ENCODE peak calls at places on chromosomes 1 and 21, in nine cellular contexts. One of them, this sample, is unnamed.

GRCh38 chr1:11373029-11373964 is 100.3 kb downstream of the UBIAD1 start:
- DNase-seq in neuronal stem cell: no peak
- DNase-seq in OCI-LY7: no peak
- DNase-seq in HS-5: no peak
- DNase-seq in NCI-H2081 treated with DMSO at 0.1 percent for 48 hours: no peak
- DNase-seq in cardiac fibroblast: no peak
- DNase-seq in HFFc6: no peak
- DNase-seq in activated naive CD8-positive, alpha-beta T cell treated with anti-CD3 and anti-CD28 coated beads, Interleukin-2, amount 50 U/mL, for 24 hours: no peak
- DNase-seq in GM06990: no peak
- DNase-seq in this sample: no peak

GRCh38 chr1:12339410-12339809 is 109.6 kb downstream of the VPS13D start:
- DNase-seq in neuronal stem cell: no peak
- DNase-seq in OCI-LY7: no peak
- DNase-seq in HS-5: no peak
- DNase-seq in NCI-H2081 treated with DMSO at 0.1 percent for 48 hours: no peak
- DNase-seq in cardiac fibroblast: no peak
- DNase-seq in HFFc6: no peak
- DNase-seq in activated naive CD8-positive, alpha-beta T cell treated with anti-CD3 and anti-CD28 coated beads, Interleukin-2, amount 50 U/mL, for 24 hours: no peak
- DNase-seq in GM06990: no peak
- DNase-seq in this sample: peak; percentile 11

GRCh38 chr21:34889287-34889536 is 159.9 kb downstream of the RUNX1 start:
- DNase-seq in neuronal stem cell: no peak
- DNase-seq in OCI-LY7: no peak
- DNase-seq in HS-5: no peak
- DNase-seq in NCI-H2081 treated with DMSO at 0.1 percent for 48 hours: no peak
- DNase-seq in cardiac fibroblast: peak; percentile 80
- DNase-seq in HFFc6: peak; percentile 71
- DNase-seq in activated naive CD8-positive, alpha-beta T cell treated with anti-CD3 and anti-CD28 coated beads, Interleukin-2, amount 50 U/mL, for 24 hours: peak; percentile 69
- DNase-seq in GM06990: no peak
- DNase-seq in this sample: peak; percentile 79

GRCh38 chr1:44523747-44524146 is 118.7 kb downstream of the RNF220 start:
- DNase-seq in neuronal stem cell: no peak
- DNase-seq in OCI-LY7: no peak
- DNase-seq in HS-5: no peak
- DNase-seq in NCI-H2081 treated with DMSO at 0.1 percent for 48 hours: no peak
- DNase-seq in cardiac fibroblast: no peak
- DNase-seq in HFFc6: no peak
- DNase-seq in activated naive CD8-positive, alpha-beta T cell treated with anti-CD3 and anti-CD28 coated beads, Interleukin-2, amount 50 U/mL, for 24 hours: no peak
- DNase-seq in GM06990: no peak
- DNase-seq in this sample: no peak

GRCh38 chr1:29754608-29755375 is 518.5 kb downstream of the PTPRU start:
- DNase-seq in neuronal stem cell: no peak
- DNase-seq in OCI-LY7: no peak
- DNase-seq in HS-5: no peak
- DNase-seq in NCI-H2081 treated with DMSO at 0.1 percent for 48 hours: no peak
- DNase-seq in cardiac fibroblast: no peak
- DNase-seq in HFFc6: no peak
- DNase-seq in activated naive CD8-positive, alpha-beta T cell treated with anti-CD3 and anti-CD28 coated beads, Interleukin-2, amount 50 U/mL, for 24 hours: no peak
- DNase-seq in GM06990: no peak
- DNase-seq in this sample: no peak

GRCh38 chr1:245467804-245468203 is 313.0 kb downstream of the KIF26B start:
- DNase-seq in neuronal stem cell: no peak
- DNase-seq in OCI-LY7: no peak
- DNase-seq in HS-5: no peak
- DNase-seq in NCI-H2081 treated with DMSO at 0.1 percent for 48 hours: no peak
- DNase-seq in cardiac fibroblast: no peak
- DNase-seq in HFFc6: no peak
- DNase-seq in activated naive CD8-positive, alpha-beta T cell treated with anti-CD3 and anti-CD28 coated beads, Interleukin-2, amount 50 U/mL, for 24 hours: no peak
- DNase-seq in GM06990: no peak
- DNase-seq in this sample: no peak

GRCh38 chr1:167612583-167612982 is 17.4 kb upstream of the RCSD1 start:
- DNase-seq in neuronal stem cell: no peak
- DNase-seq in OCI-LY7: no peak
- DNase-seq in HS-5: no peak
- DNase-seq in NCI-H2081 treated with DMSO at 0.1 percent for 48 hours: no peak
- DNase-seq in cardiac fibroblast: no peak
- DNase-seq in HFFc6: no peak
- DNase-seq in activated naive CD8-positive, alpha-beta T cell treated with anti-CD3 and anti-CD28 coated beads, Interleukin-2, amount 50 U/mL, for 24 hours: no peak
- DNase-seq in GM06990: no peak
- DNase-seq in this sample: no peak

GRCh38 chr1:187763976-187764375 is 935.2 kb downstream of the PLA2G4A start:
- DNase-seq in neuronal stem cell: no peak
- DNase-seq in OCI-LY7: no peak
- DNase-seq in HS-5: no peak
- DNase-seq in NCI-H2081 treated with DMSO at 0.1 percent for 48 hours: no peak
- DNase-seq in cardiac fibroblast: no peak
- DNase-seq in HFFc6: no peak
- DNase-seq in activated naive CD8-positive, alpha-beta T cell treated with anti-CD3 and anti-CD28 coated beads, Interleukin-2, amount 50 U/mL, for 24 hours: no peak
- DNase-seq in GM06990: no peak
- DNase-seq in this sample: peak; percentile 70

GRCh38 chr21:31136891-31137290 is 98.6 kb upstream of the KRTAP19-8 start:
- DNase-seq in neuronal stem cell: no peak
- DNase-seq in OCI-LY7: no peak
- DNase-seq in HS-5: no peak
- DNase-seq in NCI-H2081 treated with DMSO at 0.1 percent for 48 hours: no peak
- DNase-seq in cardiac fibroblast: peak; percentile 90
- DNase-seq in HFFc6: no peak
- DNase-seq in activated naive CD8-positive, alpha-beta T cell treated with anti-CD3 and anti-CD28 coated beads, Interleukin-2, amount 50 U/mL, for 24 hours: no peak
- DNase-seq in GM06990: no peak
- DNase-seq in this sample: peak; percentile 67

GRCh38 chr1:243883551-243883950 is 33.5 kb upstream of the AKT3 start:
- DNase-seq in neuronal stem cell: no peak
- DNase-seq in OCI-LY7: no peak
- DNase-seq in HS-5: peak; percentile 23
- DNase-seq in NCI-H2081 treated with DMSO at 0.1 percent for 48 hours: no peak
- DNase-seq in cardiac fibroblast: peak; percentile 85
- DNase-seq in HFFc6: peak; percentile 29
- DNase-seq in activated naive CD8-positive, alpha-beta T cell treated with anti-CD3 and anti-CD28 coated beads, Interleukin-2, amount 50 U/mL, for 24 hours: no peak
- DNase-seq in GM06990: no peak
- DNase-seq in this sample: no peak

GRCh38 chr1:10679521-10680220 is 116.8 kb downstream of the CASZ1 start:
- DNase-seq in neuronal stem cell: peak; percentile 82
- DNase-seq in OCI-LY7: peak; percentile 40
- DNase-seq in HS-5: no peak
- DNase-seq in NCI-H2081 treated with DMSO at 0.1 percent for 48 hours: no peak
- DNase-seq in cardiac fibroblast: peak; percentile 50
- DNase-seq in HFFc6: peak; percentile 41
- DNase-seq in activated naive CD8-positive, alpha-beta T cell treated with anti-CD3 and anti-CD28 coated beads, Interleukin-2, amount 50 U/mL, for 24 hours: no peak
- DNase-seq in GM06990: no peak
- DNase-seq in this sample: peak; percentile 30

GRCh38 chr1:42955311-42956063 is 3.2 kb downstream of the SLC2A1 start:
- DNase-seq in neuronal stem cell: no peak
- DNase-seq in OCI-LY7: peak; percentile 38
- DNase-seq in HS-5: no peak
- DNase-seq in NCI-H2081 treated with DMSO at 0.1 percent for 48 hours: no peak
- DNase-seq in cardiac fibroblast: no peak
- DNase-seq in HFFc6: no peak
- DNase-seq in activated naive CD8-positive, alpha-beta T cell treated with anti-CD3 and anti-CD28 coated beads, Interleukin-2, amount 50 U/mL, for 24 hours: no peak
- DNase-seq in GM06990: no peak
- DNase-seq in this sample: no peak

GRCh38 chr1:8424539-8425116 is 106.7 kb downstream of the SLC45A1 start:
- DNase-seq in neuronal stem cell: no peak
- DNase-seq in OCI-LY7: peak; percentile 90
- DNase-seq in HS-5: no peak
- DNase-seq in NCI-H2081 treated with DMSO at 0.1 percent for 48 hours: no peak
- DNase-seq in cardiac fibroblast: peak; percentile 37
- DNase-seq in HFFc6: no peak
- DNase-seq in activated naive CD8-positive, alpha-beta T cell treated with anti-CD3 and anti-CD28 coated beads, Interleukin-2, amount 50 U/mL, for 24 hours: no peak
- DNase-seq in GM06990: peak; percentile 58
- DNase-seq in this sample: no peak

GRCh38 chr1:16128338-16128741 is 27.5 kb downstream of the EPHA2 start:
- DNase-seq in neuronal stem cell: no peak
- DNase-seq in OCI-LY7: no peak
- DNase-seq in HS-5: no peak
- DNase-seq in NCI-H2081 treated with DMSO at 0.1 percent for 48 hours: no peak
- DNase-seq in cardiac fibroblast: no peak
- DNase-seq in HFFc6: no peak
- DNase-seq in activated naive CD8-positive, alpha-beta T cell treated with anti-CD3 and anti-CD28 coated beads, Interleukin-2, amount 50 U/mL, for 24 hours: no peak
- DNase-seq in GM06990: no peak
- DNase-seq in this sample: no peak

GRCh38 chr1:200224315-200224714 is 185.5 kb downstream of the ZNF281 start:
- DNase-seq in neuronal stem cell: no peak
- DNase-seq in OCI-LY7: no peak
- DNase-seq in HS-5: no peak
- DNase-seq in NCI-H2081 treated with DMSO at 0.1 percent for 48 hours: no peak
- DNase-seq in cardiac fibroblast: peak; percentile 65
- DNase-seq in HFFc6: peak; percentile 65
- DNase-seq in activated naive CD8-positive, alpha-beta T cell treated with anti-CD3 and anti-CD28 coated beads, Interleukin-2, amount 50 U/mL, for 24 hours: no peak
- DNase-seq in GM06990: no peak
- DNase-seq in this sample: peak; percentile 96

GRCh38 chr1:81470250-81470649 is 330.5 kb upstream of the ADGRL2 start:
- DNase-seq in neuronal stem cell: no peak
- DNase-seq in OCI-LY7: no peak
- DNase-seq in HS-5: no peak
- DNase-seq in NCI-H2081 treated with DMSO at 0.1 percent for 48 hours: no peak
- DNase-seq in cardiac fibroblast: no peak
- DNase-seq in HFFc6: no peak
- DNase-seq in activated naive CD8-positive, alpha-beta T cell treated with anti-CD3 and anti-CD28 coated beads, Interleukin-2, amount 50 U/mL, for 24 hours: no peak
- DNase-seq in GM06990: no peak
- DNase-seq in this sample: no peak

GRCh38 chr1:61782771-61783170 is 40.5 kb downstream of the PATJ start:
- DNase-seq in neuronal stem cell: no peak
- DNase-seq in OCI-LY7: no peak
- DNase-seq in HS-5: no peak
- DNase-seq in NCI-H2081 treated with DMSO at 0.1 percent for 48 hours: no peak
- DNase-seq in cardiac fibroblast: no peak
- DNase-seq in HFFc6: no peak
- DNase-seq in activated naive CD8-positive, alpha-beta T cell treated with anti-CD3 and anti-CD28 coated beads, Interleukin-2, amount 50 U/mL, for 24 hours: peak; percentile 25
- DNase-seq in GM06990: peak; percentile 3
- DNase-seq in this sample: no peak

GRCh38 chr1:66395202-66396061 is 138.5 kb upstream of the SGIP1 start:
- DNase-seq in neuronal stem cell: no peak
- DNase-seq in OCI-LY7: no peak
- DNase-seq in HS-5: no peak
- DNase-seq in NCI-H2081 treated with DMSO at 0.1 percent for 48 hours: no peak
- DNase-seq in cardiac fibroblast: peak; percentile 33
- DNase-seq in HFFc6: no peak
- DNase-seq in activated naive CD8-positive, alpha-beta T cell treated with anti-CD3 and anti-CD28 coated beads, Interleukin-2, amount 50 U/mL, for 24 hours: no peak
- DNase-seq in GM06990: peak; percentile 59
- DNase-seq in this sample: no peak

GRCh38 chr1:229529639-229530038 is 21.5 kb upstream of the NUP133 start:
- DNase-seq in neuronal stem cell: no peak
- DNase-seq in OCI-LY7: no peak
- DNase-seq in HS-5: no peak
- DNase-seq in NCI-H2081 treated with DMSO at 0.1 percent for 48 hours: no peak
- DNase-seq in cardiac fibroblast: no peak
- DNase-seq in HFFc6: no peak
- DNase-seq in activated naive CD8-positive, alpha-beta T cell treated with anti-CD3 and anti-CD28 coated beads, Interleukin-2, amount 50 U/mL, for 24 hours: no peak
- DNase-seq in GM06990: no peak
- DNase-seq in this sample: no peak

GRCh38 chr1:24735156-24735618 is 10.1 kb upstream of the CLIC4 start:
- DNase-seq in neuronal stem cell: no peak
- DNase-seq in OCI-LY7: no peak
- DNase-seq in HS-5: no peak
- DNase-seq in NCI-H2081 treated with DMSO at 0.1 percent for 48 hours: no peak
- DNase-seq in cardiac fibroblast: no peak
- DNase-seq in HFFc6: no peak
- DNase-seq in activated naive CD8-positive, alpha-beta T cell treated with anti-CD3 and anti-CD28 coated beads, Interleukin-2, amount 50 U/mL, for 24 hours: no peak
- DNase-seq in GM06990: no peak
- DNase-seq in this sample: no peak

GRCh38 chr1:22328331-22329170 is 123.1 kb upstream of the ZBTB40 start:
- DNase-seq in neuronal stem cell: no peak
- DNase-seq in OCI-LY7: no peak
- DNase-seq in HS-5: no peak
- DNase-seq in NCI-H2081 treated with DMSO at 0.1 percent for 48 hours: no peak
- DNase-seq in cardiac fibroblast: no peak
- DNase-seq in HFFc6: no peak
- DNase-seq in activated naive CD8-positive, alpha-beta T cell treated with anti-CD3 and anti-CD28 coated beads, Interleukin-2, amount 50 U/mL, for 24 hours: no peak
- DNase-seq in GM06990: no peak
- DNase-seq in this sample: no peak

GRCh38 chr1:18132022-18132706 is 24.6 kb downstream of the IGSF21 start:
- DNase-seq in neuronal stem cell: no peak
- DNase-seq in OCI-LY7: no peak
- DNase-seq in HS-5: no peak
- DNase-seq in NCI-H2081 treated with DMSO at 0.1 percent for 48 hours: no peak
- DNase-seq in cardiac fibroblast: no peak
- DNase-seq in HFFc6: no peak
- DNase-seq in activated naive CD8-positive, alpha-beta T cell treated with anti-CD3 and anti-CD28 coated beads, Interleukin-2, amount 50 U/mL, for 24 hours: no peak
- DNase-seq in GM06990: no peak
- DNase-seq in this sample: no peak

GRCh38 chr1:27940297-27940696 is 5.5 kb downstream of the SMPDL3B start:
- DNase-seq in neuronal stem cell: no peak
- DNase-seq in OCI-LY7: peak; percentile 78
- DNase-seq in HS-5: no peak
- DNase-seq in NCI-H2081 treated with DMSO at 0.1 percent for 48 hours: no peak
- DNase-seq in cardiac fibroblast: peak; percentile 47
- DNase-seq in HFFc6: no peak
- DNase-seq in activated naive CD8-positive, alpha-beta T cell treated with anti-CD3 and anti-CD28 coated beads, Interleukin-2, amount 50 U/mL, for 24 hours: peak; percentile 75
- DNase-seq in GM06990: peak; percentile 29
- DNase-seq in this sample: peak; percentile 31

GRCh38 chr1:163673756-163674155 is 352.0 kb downstream of the NUF2 start:
- DNase-seq in neuronal stem cell: no peak
- DNase-seq in OCI-LY7: no peak
- DNase-seq in HS-5: no peak
- DNase-seq in NCI-H2081 treated with DMSO at 0.1 percent for 48 hours: no peak
- DNase-seq in cardiac fibroblast: peak; percentile 1
- DNase-seq in HFFc6: peak; percentile 63
- DNase-seq in activated naive CD8-positive, alpha-beta T cell treated with anti-CD3 and anti-CD28 coated beads, Interleukin-2, amount 50 U/mL, for 24 hours: no peak
- DNase-seq in GM06990: no peak
- DNase-seq in this sample: peak; percentile 82

This sample was measured in fibroblast of lung.